ENCODE peak calls at places on chromosomes 2 and 18, in five cellular contexts. One of them, this sample, is unnamed.

GRCh38 chr2:120520929-120521912 is 175.3 kb downstream of the INHBB start:
- DNase-seq in breast epithelium: peak
- DNase-seq in activated T-cell treated with anti-CD3 and anti-CD28 coated beads, Interleukin-2, amount 50 U/mL, for 4 hours: no peak
- DNase-seq in left kidney: peak
- DNase-seq in left lung: no peak
- DNase-seq in this sample: no peak

GRCh38 chr2:45138904-45139303 is 129.7 kb upstream of the SIX2 start:
- DNase-seq in activated T-cell treated with anti-CD3 and anti-CD28 coated beads, Interleukin-2, amount 50 U/mL, for 4 hours: no peak
- DNase-seq in left kidney: no peak
- DNase-seq in breast epithelium: no peak
- DNase-seq in left lung: no peak
- DNase-seq in this sample: no peak

GRCh38 chr2:109318150-109318948 is 189.3 kb downstream of the SH3RF3 start:
- DNase-seq in breast epithelium: peak
- DNase-seq in left lung: peak
- DNase-seq in left kidney: peak
- DNase-seq in activated T-cell treated with anti-CD3 and anti-CD28 coated beads, Interleukin-2, amount 50 U/mL, for 4 hours: no peak
- DNase-seq in this sample: no peak

GRCh38 chr2:106189325-106189724 is 4.8 kb downstream of the UXS1 start:
- DNase-seq in activated T-cell treated with anti-CD3 and anti-CD28 coated beads, Interleukin-2, amount 50 U/mL, for 4 hours: no peak
- DNase-seq in left lung: no peak
- DNase-seq in breast epithelium: no peak
- DNase-seq in left kidney: no peak
- DNase-seq in this sample: no peak

GRCh38 chr18:68449292-68449691 is 265.6 kb downstream of the TMX3 start:
- DNase-seq in left kidney: no peak
- DNase-seq in left lung: no peak
- DNase-seq in activated T-cell treated with anti-CD3 and anti-CD28 coated beads, Interleukin-2, amount 50 U/mL, for 4 hours: no peak
- DNase-seq in breast epithelium: no peak
- DNase-seq in this sample: no peak

GRCh38 chr18:49183921-49184320 is 233.2 kb upstream of the SMAD7 start:
- DNase-seq in left lung: no peak
- DNase-seq in breast epithelium: no peak
- DNase-seq in activated T-cell treated with anti-CD3 and anti-CD28 coated beads, Interleukin-2, amount 50 U/mL, for 4 hours: no peak
- DNase-seq in left kidney: no peak
- DNase-seq in this sample: no peak

GRCh38 chr2:29940706-29941105 is 19.3 kb upstream of the ALK start:
- DNase-seq in breast epithelium: no peak
- DNase-seq in activated T-cell treated with anti-CD3 and anti-CD28 coated beads, Interleukin-2, amount 50 U/mL, for 4 hours: no peak
- DNase-seq in left kidney: peak
- DNase-seq in left lung: no peak
- DNase-seq in this sample: no peak

GRCh38 chr18:73318732-73319479 is 451.1 kb upstream of the NETO1 start:
- DNase-seq in left kidney: no peak
- DNase-seq in left lung: no peak
- DNase-seq in breast epithelium: no peak
- DNase-seq in activated T-cell treated with anti-CD3 and anti-CD28 coated beads, Interleukin-2, amount 50 U/mL, for 4 hours: no peak
- DNase-seq in this sample: no peak

GRCh38 chr2:4047961-4048891 is 344.9 kb downstream of the DCDC2C start:
- DNase-seq in breast epithelium: no peak
- DNase-seq in left kidney: no peak
- DNase-seq in activated T-cell treated with anti-CD3 and anti-CD28 coated beads, Interleukin-2, amount 50 U/mL, for 4 hours: no peak
- DNase-seq in left lung: no peak
- DNase-seq in this sample: no peak

GRCh38 chr2:126877861-126878565 is 20.7 kb upstream of the TEX51 start:
- DNase-seq in breast epithelium: no peak
- DNase-seq in left lung: no peak
- DNase-seq in left kidney: no peak
- DNase-seq in activated T-cell treated with anti-CD3 and anti-CD28 coated beads, Interleukin-2, amount 50 U/mL, for 4 hours: no peak
- DNase-seq in this sample: no peak

GRCh38 chr2:47195149-47195548 is 40.0 kb upstream of the STPG4 start:
- DNase-seq in activated T-cell treated with anti-CD3 and anti-CD28 coated beads, Interleukin-2, amount 50 U/mL, for 4 hours: no peak
- DNase-seq in left kidney: no peak
- DNase-seq in breast epithelium: no peak
- DNase-seq in left lung: no peak
- DNase-seq in this sample: no peak

GRCh38 chr2:71615769-71616730 is 162.7 kb downstream of the DYSF start:
- DNase-seq in left lung: peak
- DNase-seq in left kidney: no peak
- DNase-seq in breast epithelium: peak
- DNase-seq in activated T-cell treated with anti-CD3 and anti-CD28 coated beads, Interleukin-2, amount 50 U/mL, for 4 hours: no peak
- DNase-seq in this sample: no peak

GRCh38 chr2:168976034-168976654 is 55.0 kb downstream of the ABCB11 start:
- DNase-seq in breast epithelium: no peak
- DNase-seq in left kidney: peak
- DNase-seq in left lung: no peak
- DNase-seq in activated T-cell treated with anti-CD3 and anti-CD28 coated beads, Interleukin-2, amount 50 U/mL, for 4 hours: no peak
- DNase-seq in this sample: no peak

GRCh38 chr2:16362611-16363010 is 303.0 kb downstream of the CYRIA start:
- DNase-seq in left lung: no peak
- DNase-seq in breast epithelium: no peak
- DNase-seq in activated T-cell treated with anti-CD3 and anti-CD28 coated beads, Interleukin-2, amount 50 U/mL, for 4 hours: no peak
- DNase-seq in left kidney: no peak
- DNase-seq in this sample: no peak

GRCh38 chr2:232543928-232544631 is 4.6 kb downstream of the CHRNG start:
- DNase-seq in breast epithelium: no peak
- DNase-seq in left kidney: no peak
- DNase-seq in activated T-cell treated with anti-CD3 and anti-CD28 coated beads, Interleukin-2, amount 50 U/mL, for 4 hours: no peak
- DNase-seq in left lung: no peak
- DNase-seq in this sample: no peak

GRCh38 chr2:3126686-3127278 is 250.8 kb downstream of the EIPR1 start:
- DNase-seq in activated T-cell treated with anti-CD3 and anti-CD28 coated beads, Interleukin-2, amount 50 U/mL, for 4 hours: no peak
- DNase-seq in left kidney: no peak
- DNase-seq in left lung: no peak
- DNase-seq in breast epithelium: no peak
- DNase-seq in this sample: no peak

GRCh38 chr2:182379235-182379634 is 47.6 kb downstream of the PDE1A start:
- DNase-seq in left lung: no peak
- DNase-seq in activated T-cell treated with anti-CD3 and anti-CD28 coated beads, Interleukin-2, amount 50 U/mL, for 4 hours: no peak
- DNase-seq in left kidney: peak
- DNase-seq in breast epithelium: no peak
- DNase-seq in this sample: peak

GRCh38 chr18:41466436-41467160 is 488.4 kb upstream of the PIK3C3 start:
- DNase-seq in breast epithelium: no peak
- DNase-seq in activated T-cell treated with anti-CD3 and anti-CD28 coated beads, Interleukin-2, amount 50 U/mL, for 4 hours: no peak
- DNase-seq in left lung: no peak
- DNase-seq in left kidney: no peak
- DNase-seq in this sample: no peak

GRCh38 chr2:237181844-237182243 is 96.2 kb downstream of the COPS8 start:
- DNase-seq in breast epithelium: no peak
- DNase-seq in left kidney: no peak
- DNase-seq in activated T-cell treated with anti-CD3 and anti-CD28 coated beads, Interleukin-2, amount 50 U/mL, for 4 hours: no peak
- DNase-seq in left lung: no peak
- DNase-seq in this sample: no peak

GRCh38 chr18:53909668-53910067 is 314.8 kb downstream of the MBD2 start:
- DNase-seq in left lung: no peak
- DNase-seq in activated T-cell treated with anti-CD3 and anti-CD28 coated beads, Interleukin-2, amount 50 U/mL, for 4 hours: no peak
- DNase-seq in breast epithelium: no peak
- DNase-seq in left kidney: peak
- DNase-seq in this sample: no peak

GRCh38 chr2:186348200-186348599 is 137.9 kb upstream of the ZC3H15 start:
- DNase-seq in left kidney: no peak
- DNase-seq in left lung: no peak
- DNase-seq in activated T-cell treated with anti-CD3 and anti-CD28 coated beads, Interleukin-2, amount 50 U/mL, for 4 hours: no peak
- DNase-seq in breast epithelium: no peak
- DNase-seq in this sample: no peak